ENCODE peak calls at places on chromosomes 11 and 22, in five cellular contexts. N is BE2C; U is Calu3; C is stimulated activated CD4-positive, alpha-beta T cell treated with anti-CD3 and anti-CD28 coated beads, Interleukin-2, amount 100 ng/mL, for 48 hours; H is iris pigment epithelial cell. O is an unnamed sample.
A peak's percentile ranks its signal among the peaks of the same experiment; 100 is the strongest.

GRCh38 chr11:85756401-85757200 is 54.3 kb downstream of the SYTL2 start:
- DNase-seq in C (no peak), H (no peak), N (no peak), U (no peak), O (no peak)

GRCh38 chr11:110797453-110797852 is 85.2 kb upstream of the ARHGAP20 start:
- DNase-seq in H (no peak), N (no peak), C (no peak), U (no peak), O (no peak)

GRCh38 chr11:45169310-45170072 is 23.1 kb downstream of the PRDM11 start:
- DNase-seq in N (no peak), H (peak; percentile 36), C (no peak), U (no peak), O (no peak)

GRCh38 chr11:61752117-61752924 is at the start of gene MYRF:
- DNase-seq in U (peak; percentile 80), H (no peak), N (peak; percentile 64), C (peak; percentile 62), O (no peak)

GRCh38 chr22:31800065-31800464 is 46.2 kb downstream of the DEPDC5 start:
- DNase-seq in N (no peak), H (peak; percentile 84), C (no peak), U (peak; percentile 60), O (no peak)

GRCh38 chr11:118435233-118435892 is 929 bp upstream of the KMT2A start:
- DNase-seq in U (peak; percentile 31), C (peak; percentile 45), H (peak; percentile 45), N (peak; percentile 96), O (peak; percentile 76)

GRCh38 chr22:48896766-48897637 is 930.7 kb downstream of the BRD1 start:
- DNase-seq in U (no peak), H (no peak), N (no peak), C (no peak), O (no peak)

GRCh38 chr11:70365536-70365912 is 32.8 kb upstream of the CTTN start:
- DNase-seq in H (no peak), C (no peak), U (no peak), N (no peak), O (no peak)

GRCh38 chr11:45248501-45249011 is 37.6 kb downstream of the SYT13 start:
- DNase-seq in N (no peak), H (no peak), U (no peak), C (no peak), O (no peak)

GRCh38 chr11:95387319-95387718 is 156.3 kb upstream of the SESN3 start:
- DNase-seq in U (no peak), H (no peak), N (no peak), C (no peak), O (no peak)

GRCh38 chr22:37015587-37015878 is 3.7 kb downstream of the TST start:
- DNase-seq in U (no peak), C (no peak), N (no peak), H (no peak), O (no peak)

GRCh38 chr11:65452806-65453490 is 30.4 kb downstream of the NEAT1 start:
- DNase-seq in N (no peak), U (no peak), H (peak; percentile 71), C (no peak), O (no peak)

GRCh38 chr22:38164578-38164953 is 17.1 kb downstream of the PLA2G6 start:
- DNase-seq in N (no peak), C (no peak), H (no peak), U (no peak), O (no peak)

GRCh38 chr11:112605093-112605666 is 344.5 kb upstream of the PLET1 start:
- DNase-seq in C (no peak), H (peak; percentile 28), N (no peak), U (no peak), O (no peak)

GRCh38 chr22:49107961-49108530 is 719.6 kb downstream of the BRD1 start:
- DNase-seq in U (no peak), N (no peak), H (no peak), C (no peak), O (no peak)

GRCh38 chr11:70568504-70569172 is 170.3 kb downstream of the CTTN start:
- DNase-seq in N (no peak), C (no peak), H (peak; percentile 28), U (peak; percentile 23), O (peak; percentile 37)

O was measured in SJCRH30.